ENCODE peak calls at places on chromosomes 4 and X, in nine cellular contexts. P is sigmoid colon, U is right lobe of liver, M is left ventricle myocardium inferior, N is GM12878, O is cardiac fibroblast, T is foreskin fibroblast, L is breast epithelium, S is suprapubic skin. A is an unnamed sample.

GRCh38 chrX:24988314-24988713 is 27.5 kb downstream of the ARX start:
- DNase-seq in P (no peak), U (no peak), M (no peak), N (no peak), O (no peak), T (no peak), L (no peak), S (no peak), A (no peak)

GRCh38 chrX:41922694-41923171 is 621 bp downstream of the CASK start:
- DNase-seq in P (no peak), U (peak), M (peak), N (no peak), O (peak), T (no peak), L (no peak), S (peak), A (no peak)

GRCh38 chr4:127783026-127783769 is 1.1 kb downstream of the HSPA4L start:
- DNase-seq in P (peak), U (peak), M (peak), N (no peak), O (peak), T (peak), L (peak), S (peak), A (peak)

GRCh38 chr4:7264694-7265093 is 72.4 kb downstream of the SORCS2 start:
- DNase-seq in P (no peak), U (no peak), M (no peak), N (no peak), O (no peak), T (no peak), L (no peak), S (no peak), A (no peak)

GRCh38 chr4:139889194-139889762 is 223.7 kb downstream of the MGST2 start:
- DNase-seq in P (no peak), U (no peak), M (no peak), N (no peak), O (no peak), T (no peak), L (no peak), S (no peak), A (no peak)

GRCh38 chr4:65599335-65599734 is 71.0 kb downstream of the EPHA5 start:
- DNase-seq in P (no peak), U (no peak), M (no peak), N (no peak), O (peak), T (no peak), L (no peak), S (no peak), A (no peak)

GRCh38 chrX:47523297-47523696 is 37.7 kb upstream of the ARAF start:
- DNase-seq in P (peak), U (peak), M (peak), N (no peak), O (peak), T (no peak), L (peak), S (peak), A (no peak)

GRCh38 chr4:133150643-133151300 is 1.7 kb downstream of the PCDH10 start:
- DNase-seq in P (peak), U (no peak), M (no peak), N (no peak), O (no peak), T (no peak), L (no peak), S (no peak), A (peak)

GRCh38 chr4:42750091-42750490 is 93.2 kb upstream of the ATP8A1 start:
- DNase-seq in P (no peak), U (no peak), M (no peak), N (peak), O (no peak), T (no peak), L (no peak), S (no peak), A (no peak)

DNA sequence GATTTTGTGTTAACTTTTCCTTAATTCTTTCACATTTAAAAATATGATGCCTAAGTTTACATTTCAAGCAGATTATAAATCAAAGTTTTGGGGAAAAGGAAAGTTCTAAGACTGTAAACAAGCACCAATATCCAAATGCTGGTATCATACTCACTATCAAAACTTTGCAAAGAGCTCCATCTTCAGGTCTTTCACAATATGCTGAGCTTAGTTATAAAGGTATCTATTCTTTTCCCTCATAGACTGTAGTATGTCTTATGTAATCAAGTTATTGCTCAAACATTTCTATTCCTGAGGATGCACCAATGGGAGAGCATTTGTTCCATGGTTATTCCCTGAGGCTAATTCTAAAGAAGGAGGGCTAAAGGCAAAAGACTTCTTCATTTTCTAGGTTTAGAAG is 207.9 kb upstream of the FAM241A start:
- DNase-seq in P (no peak), U (no peak), M (no peak), N (no peak), O (peak), T (no peak), L (no peak), S (no peak), A (no peak)
- TF ChIP-seq CTCF in P (no peak), U (peak), M (no peak), N (peak), O (peak), T (peak), L (no peak), S (no peak), A (peak)

DNA sequence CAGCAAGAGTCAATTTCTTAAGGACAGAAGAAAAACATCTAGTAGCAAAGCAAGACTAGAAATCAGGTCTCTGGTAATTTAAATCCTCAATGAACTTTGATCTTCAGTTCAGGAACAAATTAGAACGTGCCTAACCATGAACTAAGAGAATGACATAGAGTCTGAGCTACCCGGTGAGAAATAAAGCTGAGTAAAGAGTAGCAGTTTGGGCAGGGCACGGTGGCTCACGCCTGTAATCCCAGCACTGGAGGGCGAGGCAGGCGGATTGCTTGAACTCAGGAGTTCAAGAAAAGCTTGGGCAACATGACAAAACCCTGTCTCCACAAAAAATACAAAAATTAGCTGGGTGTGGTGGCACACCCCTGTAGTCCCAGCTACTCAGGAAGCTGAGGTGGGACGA is 37.7 kb downstream of the ACE2 start:
- DNase-seq in P (no peak), U (no peak), M (no peak), N (no peak), O (no peak), T (no peak), L (no peak), S (no peak), A (no peak)
- TF ChIP-seq CTCF in P (no peak), U (no peak), M (no peak), N (no peak), O (no peak), T (no peak), L (no peak), S (no peak), A (no peak)

GRCh38 chrX:80432441-80432840 is 12.2 kb downstream of the TENT5D start:
- DNase-seq in P (no peak), U (no peak), M (no peak), N (no peak), O (peak), T (no peak), L (no peak), S (no peak), A (no peak)

GRCh38 chrX:80432863-80433262 is 12.6 kb downstream of the TENT5D start:
- DNase-seq in P (no peak), U (no peak), M (no peak), N (no peak), O (peak), T (no peak), L (no peak), S (no peak), A (no peak)

GRCh38 chrX:80431502-80431832 is 11.2 kb downstream of the TENT5D start:
- DNase-seq in P (no peak), U (no peak), M (no peak), N (no peak), O (no peak), T (no peak), L (no peak), S (no peak), A (no peak)

GRCh38 chrX:80430826-80431501 is 10.7 kb downstream of the TENT5D start:
- DNase-seq in P (no peak), U (no peak), M (no peak), N (no peak), O (peak), T (no peak), L (no peak), S (no peak), A (no peak)
- TF ChIP-seq CTCF in P (no peak), U (peak), M (no peak), N (peak), O (no peak), T (no peak), L (no peak), S (no peak), A (peak)

DNA sequence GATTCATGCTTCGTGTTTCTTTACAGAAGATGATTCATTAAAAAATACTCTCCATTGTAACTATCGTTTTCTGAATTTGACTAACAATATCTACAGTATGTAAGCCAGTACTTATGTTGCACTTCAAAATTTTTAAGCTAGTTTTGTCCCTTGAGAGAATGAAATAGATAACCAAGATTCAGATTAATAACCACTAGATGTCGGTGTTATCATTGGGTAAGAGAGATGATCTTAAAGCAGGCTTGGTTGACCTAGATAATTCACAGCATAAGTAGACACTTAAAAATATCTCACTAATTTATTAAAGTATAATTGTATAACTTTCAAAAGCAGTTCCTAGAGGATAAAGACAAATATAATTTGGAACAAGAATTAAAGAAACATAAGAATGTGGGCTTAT is 430.9 kb downstream of the C4orf33 start:
- DNase-seq in P (no peak), U (no peak), M (no peak), N (no peak), O (peak), T (no peak), L (no peak), S (no peak), A (no peak)
- TF ChIP-seq CTCF in P (no peak), U (peak), M (peak), N (no peak), O (no peak), T (no peak), L (no peak), S (no peak), A (peak)

DNA sequence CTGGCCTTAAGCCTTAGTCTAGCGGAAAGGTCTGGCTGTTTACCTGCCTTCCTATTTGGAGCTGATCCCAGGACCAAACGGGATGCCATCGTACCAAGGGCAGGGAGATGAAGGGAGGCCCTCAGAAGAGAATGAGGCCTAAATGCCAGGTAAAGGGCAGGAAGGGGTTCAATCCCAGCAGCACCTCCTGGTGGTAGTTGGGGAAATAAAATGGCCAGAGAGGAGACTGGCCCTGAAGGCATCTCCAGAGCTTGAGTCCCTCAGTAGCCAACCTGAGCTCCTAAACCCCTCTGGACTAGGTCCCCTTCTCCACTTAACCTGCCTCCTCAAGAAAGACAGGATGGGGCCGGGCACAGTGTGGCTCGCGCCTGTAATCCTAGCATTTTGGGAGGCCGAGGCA is 53.7 kb downstream of the KDM5C start:
- DNase-seq in P (no peak), U (no peak), M (no peak), N (no peak), O (no peak), T (no peak), L (no peak), S (no peak), A (no peak)
- TF ChIP-seq CTCF in P (no peak), U (no peak), M (no peak), N (peak), O (no peak), T (no peak), L (no peak), S (no peak), A (no peak)

A was measured in chondrocyte.